ENCODE peak calls at places on chromosome 17, in six cellular contexts. E is K562, Q is A549, G is endothelial cell of umbilical vein, H is HepG2, X is GM12878. S is an unnamed sample.

GRCh38 chr17:82937411-82938371 is 97.9 kb upstream of the ZNF750 start:
- DNase-seq in E (no peak), Q (no peak), G (no peak), H (no peak), X (no peak), S (no peak)

GRCh38 chr17:61755078-61755477 is 108.2 kb downstream of the BRIP1 start:
- DNase-seq in E (no peak), Q (no peak), G (no peak), H (no peak), X (no peak), S (no peak)

GRCh38 chr17:73191443-73192218 is 1.2 kb upstream of the COG1 start:
- DNase-seq in E (peak), Q (peak), G (peak), H (peak), X (no peak), S (peak)

GRCh38 chr17:81271226-81271625 is 23.9 kb downstream of the SLC38A10 start:
- DNase-seq in E (no peak), Q (no peak), G (no peak), H (no peak), X (no peak), S (peak)

GRCh38 chr17:38919316-38920078 is 5.9 kb upstream of the LASP1NB start:
- DNase-seq in E (no peak), Q (no peak), G (no peak), H (no peak), X (no peak), S (no peak)

GRCh38 chr17:149897-150575 is 12.7 kb downstream of the SCGB1C2 start:
- DNase-seq in E (peak), Q (no peak), G (no peak), H (no peak), X (no peak), S (no peak)

GRCh38 chr17:58378895-58379824 is 27.2 kb upstream of the SUPT4H1 start:
- DNase-seq in E (no peak), Q (no peak), G (no peak), H (no peak), X (no peak), S (no peak)

GRCh38 chr17:35372846-35373531 is 432 bp downstream of the SLFN11 start:
- DNase-seq in E (peak), Q (peak), G (peak), H (no peak), X (no peak), S (peak)

GRCh38 chr17:40348562-40349476 is 15.7 kb downstream of the GJD3 start:
- DNase-seq in E (no peak), Q (no peak), G (no peak), H (no peak), X (no peak), S (no peak)

GRCh38 chr17:72030067-72030899 is 90.5 kb upstream of the SOX9 start:
- DNase-seq in E (no peak), Q (peak), G (no peak), H (peak), X (peak), S (peak)
- TF ChIP-seq CTCF in E (no peak), Q (peak), G (no peak), H (peak), X (peak), S (no peak)

GRCh38 chr17:79183221-79184158 is 108.9 kb downstream of the ENGASE start:
- DNase-seq in E (no peak), Q (peak), G (no peak), H (no peak), X (no peak), S (no peak)
- TF ChIP-seq MYC in E (no peak), Q (no peak), G (no peak), H (no peak), X (no peak), S (no peak)

GRCh38 chr17:76742958-76743357 is 5.0 kb downstream of the MFSD11 start:
- DNase-seq in E (no peak), Q (no peak), G (no peak), H (no peak), X (no peak), S (no peak)

GRCh38 chr17:76738468-76738850 is 540 bp downstream of the MFSD11 start:
- DNase-seq in E (no peak), Q (no peak), G (peak), H (no peak), X (no peak), S (peak)

GRCh38 chr17:76737082-76737675 is at the start of gene SRSF2:
- DNase-seq in E (peak), Q (peak), G (peak), H (peak), X (peak), S (peak)

GRCh38 chr17:76737676-76738467 is at the start of gene MFSD11:
- DNase-seq in E (peak), Q (peak), G (peak), H (peak), X (no peak), S (peak)

GRCh38 chr17:76740329-76741118 is 2.6 kb downstream of the MFSD11 start:
- DNase-seq in E (no peak), Q (no peak), G (no peak), H (no peak), X (no peak), S (no peak)
- TF ChIP-seq CTCF in E (no peak), Q (no peak), G (no peak), H (no peak), X (no peak), S (no peak)

GRCh38 chr17:76458580-76459490 is 5.9 kb upstream of the UBE2O start:
- DNase-seq in E (peak), Q (peak), G (peak), H (peak), X (no peak), S (peak)
- TF ChIP-seq MYC in E (no peak), Q (no peak), G (no peak), H (no peak), X (no peak), S (no peak)

DNA sequence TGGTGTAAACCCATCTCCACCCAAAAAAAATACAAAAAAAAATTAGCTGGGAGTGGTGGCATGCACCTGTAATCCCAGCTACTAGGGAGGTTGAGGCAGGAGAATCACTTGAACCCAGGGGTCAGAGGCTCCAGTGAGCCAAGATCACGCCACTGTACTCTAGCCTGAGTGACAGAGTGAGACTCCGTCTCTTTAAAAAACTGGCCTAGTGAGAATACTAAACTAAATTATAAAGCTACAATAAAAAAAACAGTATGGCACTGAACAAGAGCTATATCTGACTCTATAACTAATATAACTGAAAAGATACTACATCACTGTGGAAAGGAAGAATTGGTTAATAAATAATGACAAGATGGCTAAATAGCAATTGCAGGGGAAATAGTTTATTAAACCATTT is 6.4 kb downstream of the SMURF2 start:
- DNase-seq in E (no peak), Q (no peak), G (no peak), H (no peak), X (no peak), S (no peak)
- TF ChIP-seq CTCF in E (no peak), Q (no peak), G (no peak), H (no peak), X (no peak), S (no peak)

GRCh38 chr17:13634001-13634400 is 32.3 kb upstream of the HS3ST3A1 start:
- DNase-seq in E (no peak), Q (no peak), G (no peak), H (no peak), X (no peak), S (no peak)

GRCh38 chr17:13626703-13627102 is 25.0 kb upstream of the HS3ST3A1 start:
- DNase-seq in E (peak), Q (peak), G (no peak), H (no peak), X (no peak), S (no peak)

GRCh38 chr17:13635951-13636350 is 34.2 kb upstream of the HS3ST3A1 start:
- DNase-seq in E (no peak), Q (no peak), G (no peak), H (no peak), X (no peak), S (no peak)

DNA sequence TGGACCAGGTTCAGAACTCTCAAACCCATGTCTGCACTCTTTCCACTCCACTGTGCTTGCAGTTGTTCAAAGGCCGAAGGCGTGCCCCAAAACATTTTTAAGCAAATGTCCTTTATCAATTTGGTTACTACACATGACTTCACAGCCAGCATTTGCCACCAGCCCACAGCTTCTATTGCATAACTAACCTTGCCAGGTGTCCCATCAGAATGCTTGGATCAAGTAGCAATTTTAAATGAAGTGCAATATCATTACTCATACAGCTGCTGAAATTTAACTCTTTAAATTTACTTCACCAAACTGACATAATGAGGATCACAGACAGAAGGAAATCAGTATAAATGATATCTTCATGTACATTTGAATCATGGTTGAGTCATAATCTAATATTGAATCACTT is 29.8 kb upstream of the HS3ST3A1 start:
- DNase-seq in E (no peak), Q (no peak), G (no peak), H (no peak), X (no peak), S (no peak)
- TF ChIP-seq MYC in E (no peak), Q (no peak), G (no peak), H (no peak), X (no peak), S (no peak)

DNA sequence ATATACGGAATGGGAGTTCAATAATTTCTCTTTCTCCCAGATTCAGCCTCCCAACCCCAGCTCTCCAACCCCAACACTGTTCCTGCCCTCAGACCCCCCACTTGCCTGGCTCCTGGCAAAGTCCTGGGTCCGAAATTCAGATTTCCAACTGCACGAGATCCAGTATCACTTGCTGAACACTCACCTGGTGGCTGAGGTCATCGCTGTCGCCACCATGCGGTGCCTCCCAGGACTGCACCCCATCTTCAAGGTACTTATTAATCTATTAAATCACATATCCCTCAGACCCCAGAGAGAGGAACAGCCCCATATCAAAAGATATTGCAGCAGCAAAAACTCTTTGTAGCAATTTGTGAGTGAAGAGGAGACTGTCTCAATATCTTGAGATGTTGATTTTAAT is 5.7 kb downstream of the ALOX12 start:
- DNase-seq in E (no peak), Q (no peak), G (peak), H (no peak), X (no peak), S (peak)
- TF ChIP-seq CTCF in E (peak), Q (peak), G (peak), H (peak), X (peak), S (peak)

DNA sequence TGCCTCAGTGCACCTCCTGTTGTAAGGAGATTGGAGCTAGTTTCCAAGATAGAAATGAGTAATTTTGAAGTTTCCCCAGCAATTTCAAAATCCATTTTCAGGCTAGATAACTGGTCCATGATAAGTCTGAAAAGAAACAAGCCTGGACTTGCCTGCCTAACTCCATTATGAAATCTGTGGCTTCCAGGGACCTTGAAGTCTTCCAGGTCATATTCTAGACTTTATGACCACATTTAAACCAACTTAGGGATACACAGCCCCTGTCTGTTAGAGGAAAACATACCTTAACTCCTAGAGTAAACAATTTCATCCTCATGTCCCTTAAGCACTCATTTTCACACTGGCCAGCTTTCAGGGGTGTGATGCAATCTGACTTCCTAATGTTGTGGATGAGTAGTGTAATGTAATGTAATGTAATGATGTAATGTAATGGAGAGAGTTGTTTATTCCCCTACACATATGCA is 96.7 kb upstream of the FAM20A start:
- DNase-seq in E (no peak), Q (no peak), G (no peak), H (peak), X (no peak), S (peak)
- TF ChIP-seq MYC in E (no peak), Q (no peak), G (no peak), H (no peak), X (no peak), S (no peak)

DNA sequence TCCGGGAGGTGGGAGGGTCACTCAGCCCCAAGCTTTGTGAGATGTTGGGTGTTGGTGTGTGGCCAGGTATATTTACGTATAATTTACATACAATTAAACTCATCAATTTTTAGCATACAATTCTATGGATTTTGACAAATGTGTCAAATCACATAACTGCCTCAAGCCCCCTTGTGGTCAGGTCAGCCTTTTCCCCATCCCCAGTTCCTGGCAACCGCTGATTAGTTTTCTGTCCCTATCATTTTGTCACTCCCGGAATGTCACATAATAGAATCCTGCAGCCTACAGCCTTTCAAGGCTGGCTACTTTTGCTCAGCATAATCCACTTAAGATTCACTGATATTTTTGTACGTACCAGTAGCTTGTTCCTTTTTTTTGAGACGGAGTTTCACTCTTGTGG is 19.4 kb upstream of the RAI1 start:
- DNase-seq in E (no peak), Q (no peak), G (no peak), H (no peak), X (no peak), S (no peak)
- TF ChIP-seq CTCF in E (peak), Q (peak), G (peak), H (no peak), X (no peak), S (no peak)

GRCh38 chr17:27471321-27472269 is 15.3 kb downstream of the KSR1 start:
- DNase-seq in E (no peak), Q (no peak), G (no peak), H (no peak), X (peak), S (no peak)

GRCh38 chr17:27475981-27476895 is 20.0 kb downstream of the KSR1 start:
- DNase-seq in E (no peak), Q (no peak), G (no peak), H (no peak), X (no peak), S (no peak)

GRCh38 chr17:27475070-27475673 is 18.9 kb downstream of the KSR1 start:
- DNase-seq in E (no peak), Q (no peak), G (no peak), H (no peak), X (no peak), S (no peak)

GRCh38 chr17:27473748-27474609 is 17.7 kb downstream of the KSR1 start:
- DNase-seq in E (peak), Q (no peak), G (peak), H (no peak), X (peak), S (peak)

GRCh38 chr17:27473190-27473747 is 17.0 kb downstream of the KSR1 start:
- DNase-seq in E (no peak), Q (no peak), G (no peak), H (no peak), X (no peak), S (no peak)
- TF ChIP-seq MYC in E (no peak), Q (no peak), G (no peak), H (no peak), X (no peak), S (no peak)